ENCODE peak calls at places on chromosomes 1 and 21, in eight cellular contexts. A, V, U, C, H, O, D and P are unnamed samples.
A peak's percentile ranks its signal among the peaks of the same experiment; 100 is the strongest.

GRCh38 chr1:35885961-35886558 is 3.1 kb downstream of the AGO1 start:
- DNase-seq in A (peak; percentile 23), C (no peak), U (peak; percentile 91), V (no peak), H (no peak), O (no peak), D (no peak), P (no peak)

GRCh38 chr1:53653200-53653575 is 85.8 kb downstream of the GLIS1 start:
- DNase-seq in A (no peak), V (no peak), O (no peak), U (no peak), H (no peak), D (no peak), C (no peak), P (no peak)

GRCh38 chr1:210655511-210655910 is 326.8 kb downstream of the HHAT start:
- DNase-seq in C (no peak), U (no peak), O (no peak), H (no peak), A (no peak), D (no peak), V (peak; percentile 34), P (no peak)

GRCh38 chr1:30447080-30447479 is 276.3 kb downstream of the MATN1 start:
- DNase-seq in A (no peak), C (no peak), H (peak; percentile 28), U (no peak), V (no peak), O (no peak), D (no peak), P (no peak)

GRCh38 chr1:54842206-54842915 is 41.2 kb upstream of the TTC22 start:
- DNase-seq in U (no peak), H (no peak), C (no peak), A (no peak), D (no peak), V (no peak), O (no peak), P (no peak)

GRCh38 chr1:55049914-55050278 is 10.5 kb downstream of the PCSK9 start:
- DNase-seq in A (no peak), O (no peak), C (peak; percentile 55), U (no peak), V (peak; percentile 62), H (no peak), D (no peak), P (no peak)

GRCh38 chr1:192575499-192576189 is at the start of gene RGS1:
- DNase-seq in U (no peak), O (no peak), C (no peak), D (peak; percentile 94), H (no peak), A (peak; percentile 14), V (no peak), P (peak; percentile 42)

GRCh38 chr1:20185834-20186782 is at the start of the genes PLA2G2C and UBXN10:
- DNase-seq in V (no peak), A (peak; percentile 64), H (no peak), C (peak; percentile 53), D (peak; percentile 76), U (peak; percentile 49), O (no peak), P (no peak)

GRCh38 chr21:45590246-45590725 is 48.0 kb upstream of the SLC19A1 start:
- DNase-seq in H (peak; percentile 66), U (no peak), A (peak; percentile 5), D (peak; percentile 74), V (peak; percentile 34), O (peak; percentile 41), C (peak; percentile 64), P (peak; percentile 41)

GRCh38 chr1:178098262-178098661 is 4.4 kb downstream of the RASAL2 start:
- DNase-seq in C (no peak), O (no peak), U (no peak), D (no peak), V (peak; percentile 42), H (peak; percentile 61), A (no peak), P (no peak)

GRCh38 chr21:37196847-37197246 is 70.3 kb downstream of the VPS26C start:
- DNase-seq in U (no peak), H (no peak), V (no peak), C (no peak), O (no peak), A (no peak), D (no peak), P (no peak)

GRCh38 chr1:238892612-238893011 is 493.8 kb upstream of the CHRM3 start:
- DNase-seq in O (no peak), C (no peak), A (no peak), D (no peak), V (peak; percentile 56), H (no peak), U (no peak), P (no peak)

GRCh38 chr1:15304708-15305326 is 57.8 kb downstream of the FHAD1 start:
- DNase-seq in H (peak; percentile 67), V (peak; percentile 36), C (peak; percentile 35), O (peak; percentile 52), D (peak; percentile 54), U (peak; percentile 63), A (peak; percentile 70), P (peak; percentile 26)

GRCh38 chr1:178048883-178049282 is 45.0 kb upstream of the RASAL2 start:
- DNase-seq in O (no peak), C (no peak), H (no peak), A (no peak), V (no peak), U (no peak), D (no peak), P (no peak)

GRCh38 chr1:207019161-207019560 is 13.4 kb downstream of the C1orf116 start:
- DNase-seq in V (no peak), H (no peak), O (no peak), A (no peak), U (no peak), D (no peak), C (no peak), P (no peak)

GRCh38 chr1:31040038-31040437 is 25.5 kb downstream of the PUM1 start:
- DNase-seq in H (no peak), U (no peak), D (no peak), O (no peak), V (no peak), A (no peak), C (no peak), P (no peak)

DNA sequence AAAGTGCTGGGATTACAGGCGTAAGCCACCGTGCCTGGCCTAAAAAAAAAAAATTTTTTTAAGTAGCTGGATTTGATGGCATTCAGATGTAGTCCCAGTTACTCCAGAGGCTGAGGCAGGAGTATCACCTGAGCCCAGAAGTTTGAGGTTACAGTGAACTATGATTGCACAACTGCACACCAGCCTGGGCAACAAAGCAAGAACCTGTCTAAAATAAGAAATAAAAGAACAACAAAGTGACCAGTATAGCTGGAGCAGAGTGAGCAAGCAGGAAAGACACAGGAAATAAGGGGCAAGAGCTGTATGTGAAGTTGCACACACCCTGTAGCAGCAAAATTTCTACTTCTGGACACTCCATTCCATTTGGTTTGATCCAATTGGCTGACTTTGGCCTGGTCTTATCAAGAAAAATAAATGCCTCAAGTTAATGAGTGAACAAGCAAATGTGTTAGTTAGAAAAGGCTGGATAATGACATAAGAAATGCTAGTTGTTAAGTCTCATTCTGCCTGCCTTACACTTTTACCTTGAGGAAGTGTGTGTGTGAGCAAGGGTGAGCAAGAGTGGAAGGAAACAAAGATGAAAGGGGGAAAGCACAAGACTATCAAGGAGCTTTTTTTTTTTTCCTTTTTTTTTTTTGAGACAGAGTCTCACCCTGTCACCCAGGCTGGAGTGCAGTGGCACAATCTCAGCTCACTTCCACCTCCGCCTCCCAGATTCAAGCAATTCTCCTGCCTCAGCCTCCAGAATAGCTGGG is 7.9 kb downstream of the ATP5IF1 start:
- DNase-seq in V (no peak), H (no peak), O (no peak), U (no peak), C (no peak), D (peak; percentile 36), A (peak; percentile 46), P (no peak)
- H3K27ac ChIP-seq in V (no peak overlapping the region), H (no peak overlapping the region), O (no peak overlapping the region), U (no peak overlapping the region), C (peak overlapping the region; percentile 90), D (peak overlapping the region; percentile 98), A (peak overlapping the region; percentile 88), P (peak overlapping the region; percentile 21)

GRCh38 chr1:111404588-111404987 is 22.9 kb downstream of the OVGP1 start:
- DNase-seq in C (no peak), V (no peak), U (no peak), A (peak; percentile 72), O (no peak), D (no peak), H (no peak), P (no peak)
- H3K27ac ChIP-seq in C (no peak overlapping the region), V (no peak overlapping the region), U (no peak overlapping the region), A (peak overlapping the region; percentile 94), O (no peak overlapping the region), D (no peak overlapping the region), H (no peak overlapping the region), P (no peak overlapping the region)

GRCh38 chr1:10283318-10283984 is 73.1 kb downstream of the KIF1B start:
- DNase-seq in V (peak; percentile 35), O (no peak), U (no peak), H (no peak), D (peak; percentile 39), C (no peak), A (no peak), P (no peak)

GRCh38 chr1:10291705-10292104 is 81.3 kb downstream of the KIF1B start:
- DNase-seq in V (no peak), U (no peak), H (no peak), C (no peak), D (no peak), A (no peak), O (no peak), P (no peak)

GRCh38 chr1:10288059-10288615 is 77.8 kb downstream of the KIF1B start:
- DNase-seq in A (no peak), C (no peak), H (no peak), D (no peak), U (no peak), V (no peak), O (no peak), P (no peak)

GRCh38 chr1:10287023-10287645 is 76.8 kb downstream of the KIF1B start:
- DNase-seq in C (no peak), O (no peak), H (no peak), V (no peak), A (no peak), U (no peak), D (no peak), P (no peak)

GRCh38 chr1:10286244-10286643 is 75.9 kb downstream of the KIF1B start:
- DNase-seq in O (no peak), D (no peak), H (no peak), A (no peak), V (peak; percentile 26), U (no peak), C (peak; percentile 25), P (no peak)
- H3K27ac ChIP-seq in O (no peak overlapping the region), D (no peak overlapping the region), H (no peak overlapping the region), A (no peak overlapping the region), V (no peak overlapping the region), U (no peak overlapping the region), C (peak overlapping the region; percentile 78), P (no peak overlapping the region)

DNA sequence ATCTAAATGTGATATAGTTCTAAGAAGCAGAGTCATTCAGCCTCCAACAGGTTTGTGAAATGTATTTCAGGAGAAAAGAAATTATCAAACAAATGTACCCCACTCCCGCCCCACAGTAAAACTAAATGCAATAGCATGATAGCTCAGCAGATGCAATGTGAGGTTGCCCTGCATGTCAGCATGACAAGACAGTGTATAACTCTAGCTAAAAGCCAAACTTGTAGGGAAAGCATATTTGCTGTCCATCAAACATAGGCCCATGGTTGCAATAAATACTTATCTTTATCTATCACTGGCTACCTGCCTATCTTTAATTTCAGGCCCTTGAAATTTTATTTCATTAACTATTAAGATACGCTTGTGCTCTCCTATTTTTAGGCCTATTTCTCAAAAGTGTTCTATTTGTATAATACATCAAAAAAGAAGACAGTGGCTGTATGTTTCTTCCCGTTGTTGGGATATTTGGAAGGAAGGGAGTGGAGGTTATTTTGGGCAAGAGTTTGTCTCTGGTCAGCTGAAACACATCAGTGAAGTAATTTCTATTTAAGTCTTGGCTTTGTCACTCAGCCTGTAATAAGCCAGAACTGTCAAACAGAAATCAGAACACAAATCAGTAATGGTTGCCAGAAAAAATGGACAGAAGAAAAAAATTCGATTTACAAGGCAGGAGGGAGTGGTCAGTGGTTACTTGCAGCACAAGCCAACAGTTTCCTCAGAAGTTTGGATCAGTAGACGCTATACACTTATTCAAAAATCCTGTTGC is 307.5 kb upstream of the ADGRL2 start:
- DNase-seq in H (no peak), D (no peak), A (no peak), O (no peak), V (no peak), C (no peak), U (no peak), P (no peak)
- H3K27ac ChIP-seq in H (no peak overlapping the region), D (no peak overlapping the region), A (no peak overlapping the region), O (no peak overlapping the region), V (no peak overlapping the region), C (peak overlapping the region; percentile 84), U (no peak overlapping the region), P (no peak overlapping the region)